ENCODE peak calls at places on chromosomes 6 and 20, in ten cellular contexts. X is Calu3; W is AG09309; S is NCI-H524; G is non-pigmented ciliary epithelial cell; P is dorsolateral prefrontal cortex; E is stomach; A is effector memory CD8-positive, alpha-beta T cell; C is PC-3; D is posterior cingulate gyrus. M is an unnamed sample.

GRCh38 chr20:61546641-61547040 is 294.6 kb downstream of the CDH4 start:
- DNase-seq in W (no peak), E (no peak), A (no peak), C (no peak), D (peak), S (no peak), G (no peak), P (no peak), X (no peak), M (no peak)

GRCh38 chr6:50899306-50899840 is 80.7 kb downstream of the TFAP2B start:
- DNase-seq in C (peak), W (peak), X (no peak), E (no peak), P (no peak), D (no peak), A (no peak), S (no peak), G (peak), M (no peak)

GRCh38 chr6:106103728-106104109 is 17.6 kb downstream of the PRDM1 start:
- DNase-seq in X (peak), G (no peak), C (peak), P (no peak), E (peak), W (no peak), D (no peak), S (no peak), A (peak), M (peak)

GRCh38 chr20:36306557-36307411 is 645 bp downstream of the DLGAP4 start:
- DNase-seq in X (no peak), E (peak), P (no peak), A (no peak), C (no peak), D (no peak), S (no peak), W (no peak), G (no peak), M (no peak)

GRCh38 chr20:58310291-58310782 is 822 bp downstream of the RAB22A start:
- DNase-seq in E (no peak), A (peak), C (peak), X (no peak), S (no peak), W (no peak), P (no peak), G (no peak), D (no peak), M (no peak)

GRCh38 chr6:53615633-53616449 is 49.7 kb downstream of the KLHL31 start:
- DNase-seq in G (peak), C (peak), A (no peak), S (no peak), W (no peak), E (peak), P (no peak), D (no peak), X (peak), M (peak)

GRCh38 chr20:47843886-47844567 is 58.7 kb upstream of the SULF2 start:
- DNase-seq in X (peak), C (peak), S (no peak), A (no peak), G (no peak), W (no peak), P (no peak), E (no peak), D (no peak), M (peak)

GRCh38 chr6:90495216-90495817 is 91.6 kb downstream of the MAP3K7 start:
- DNase-seq in G (no peak), D (no peak), A (no peak), P (no peak), S (no peak), W (no peak), E (no peak), X (no peak), C (no peak), M (no peak)

GRCh38 chr6:20211037-20211940 is 980 bp downstream of the MBOAT1 start:
- DNase-seq in W (no peak), E (peak), P (no peak), S (no peak), C (peak), G (no peak), D (no peak), X (peak), A (no peak), M (peak)

GRCh38 chr20:42754713-42755112 is 435.0 kb downstream of the PTPRT start:
- DNase-seq in X (no peak), S (no peak), C (no peak), W (no peak), P (no peak), G (no peak), E (no peak), D (no peak), A (no peak), M (no peak)

GRCh38 chr6:143955971-143956370 is 52.1 kb downstream of the PLAGL1 start:
- DNase-seq in G (no peak), C (peak), X (no peak), D (no peak), P (no peak), A (no peak), E (no peak), S (no peak), W (no peak), M (no peak)

GRCh38 chr6:41471064-41471895 is 74.9 kb upstream of the FOXP4 start:
- DNase-seq in E (no peak), X (no peak), A (no peak), W (no peak), C (no peak), D (peak), P (no peak), G (no peak), S (no peak), M (no peak)

GRCh38 chr6:122610690-122611455 is 668 bp downstream of the PKIB start:
- DNase-seq in X (peak), A (no peak), G (no peak), S (peak), D (peak), W (no peak), P (peak), C (peak), E (peak), M (peak)

GRCh38 chr20:45080867-45081616 is 19.9 kb downstream of the KCNS1 start:
- DNase-seq in E (no peak), C (peak), S (peak), A (no peak), D (no peak), G (no peak), W (no peak), X (peak), P (no peak), M (no peak)

GRCh38 chr6:80338201-80338836 is 231.8 kb downstream of the BCKDHB start:
- DNase-seq in C (peak), S (peak), E (peak), W (peak), X (peak), D (no peak), P (peak), G (no peak), A (peak), M (peak)

GRCh38 chr6:17015144-17015543 is 86.7 kb upstream of the STMND1 start:
- DNase-seq in P (no peak), G (peak), X (no peak), A (no peak), W (peak), D (no peak), E (no peak), S (no peak), C (peak), M (no peak)

GRCh38 chr20:326645-327031 is 1.3 kb downstream of the SOX12 start:
- DNase-seq in X (peak), W (no peak), C (peak), P (peak), A (peak), E (peak), G (no peak), S (no peak), D (no peak), M (no peak)

GRCh38 chr6:53920881-53921280 is 126.1 kb downstream of the LRRC1 start:
- DNase-seq in X (no peak), S (no peak), A (no peak), D (no peak), E (no peak), P (no peak), G (no peak), W (no peak), C (no peak), M (no peak)

GRCh38 chr20:57620999-57621398 is 773 bp upstream of the ZBP1 start:
- DNase-seq in X (no peak), S (no peak), A (no peak), W (no peak), D (peak), E (no peak), P (no peak), G (no peak), C (no peak), M (no peak)

GRCh38 chr20:45919951-45920794 is 8.2 kb upstream of the PLTP start:
- DNase-seq in D (no peak), X (no peak), A (no peak), E (no peak), S (no peak), G (no peak), P (no peak), W (no peak), C (no peak), M (no peak)

GRCh38 chr6:78538002-78538401 is 329.3 kb upstream of the IRAK1BP1 start:
- DNase-seq in X (no peak), A (no peak), G (peak), S (no peak), D (no peak), P (no peak), E (no peak), C (peak), W (no peak), M (no peak)

GRCh38 chr6:52663120-52663934 is 7.6 kb upstream of the TMEM14A start:
- DNase-seq in S (peak), C (peak), X (peak), W (peak), P (no peak), E (peak), G (no peak), A (peak), D (no peak), M (peak)

GRCh38 chr6:7726416-7727149 is 684 bp downstream of the BMP6 start:
- DNase-seq in E (no peak), D (no peak), W (no peak), C (peak), S (no peak), A (no peak), G (no peak), P (peak), X (peak), M (peak)

GRCh38 chr6:36570264-36570663 is 23.0 kb upstream of the STK38 start:
- DNase-seq in X (no peak), W (no peak), D (no peak), S (no peak), G (no peak), C (no peak), P (no peak), A (no peak), E (no peak), M (no peak)

GRCh38 chr6:7528565-7528964 is 12.9 kb upstream of the DSP start:
- DNase-seq in C (no peak), X (no peak), W (peak), G (peak), A (no peak), E (no peak), D (no peak), S (no peak), P (no peak), M (no peak)

GRCh38 chr6:21946298-21946783 is 350.5 kb downstream of the PRL start:
- DNase-seq in C (peak), A (no peak), E (no peak), X (peak), S (no peak), W (peak), D (no peak), P (no peak), G (peak), M (no peak)

GRCh38 chr6:113813207-113813606 is 43.9 kb upstream of the MARCKS start:
- DNase-seq in E (no peak), X (no peak), W (peak), D (no peak), A (no peak), P (no peak), C (no peak), S (no peak), G (peak), M (no peak)